ENCODE peak calls at places on chromosomes 13 and 19, in ten cellular contexts. O is tibial nerve, K is HCT116, L is prostate gland, J is pancreas, X is PC-3, M is BE2C, I is tibial artery, H is GM12865, S is cardiac muscle cell. Y is an unnamed sample.

GRCh38 chr13:36158606-36159005 is 27.4 kb upstream of the DCLK1 start:
- DNase-seq in I (no peak), M (no peak), J (no peak), L (no peak), X (peak; percentile 29), H (no peak), O (no peak), K (no peak), S (no peak), Y (no peak)

GRCh38 chr19:18135712-18136584 is 17.0 kb upstream of the PIK3R2 start:
- DNase-seq in O (no peak), K (no peak), L (no peak), S (no peak), I (no peak), H (no peak), M (no peak), X (no peak), J (no peak), Y (no peak)

GRCh38 chr19:38210458-38210987 is 13.5 kb downstream of the DPF1 start:
- DNase-seq in S (peak; percentile 55), J (no peak), O (peak; percentile 19), X (no peak), M (peak; percentile 90), L (no peak), K (no peak), I (no peak), H (no peak), Y (no peak)

GRCh38 chr19:7731218-7731595 is 703 bp downstream of the CLEC4G start:
- DNase-seq in L (no peak), I (no peak), J (no peak), K (no peak), O (no peak), H (no peak), X (no peak), S (no peak), M (no peak), Y (no peak)

GRCh38 chr13:26971990-26972888 is 199.4 kb downstream of the USP12 start:
- DNase-seq in O (no peak), M (peak; percentile 44), I (no peak), J (peak; percentile 75), L (no peak), H (peak; percentile 50), S (peak; percentile 29), X (peak; percentile 64), K (peak; percentile 26), Y (no peak)

GRCh38 chr13:103605546-103606326 is 539.5 kb upstream of the SLC10A2 start:
- DNase-seq in X (no peak), S (no peak), L (no peak), H (no peak), O (no peak), K (no peak), M (no peak), J (no peak), I (no peak), Y (no peak)

GRCh38 chr19:15776991-15777787 is 10.3 kb upstream of the OR10H5 start:
- DNase-seq in J (no peak), I (no peak), K (no peak), L (no peak), O (no peak), H (no peak), M (no peak), X (no peak), S (no peak), Y (no peak)

GRCh38 chr13:45807520-45808099 is 43.9 kb downstream of the SIAH3 start:
- DNase-seq in L (peak; percentile 28), I (no peak), S (peak; percentile 56), X (peak; percentile 59), M (peak; percentile 52), J (no peak), K (peak; percentile 62), H (peak; percentile 56), O (no peak), Y (peak; percentile 31)

DNA sequence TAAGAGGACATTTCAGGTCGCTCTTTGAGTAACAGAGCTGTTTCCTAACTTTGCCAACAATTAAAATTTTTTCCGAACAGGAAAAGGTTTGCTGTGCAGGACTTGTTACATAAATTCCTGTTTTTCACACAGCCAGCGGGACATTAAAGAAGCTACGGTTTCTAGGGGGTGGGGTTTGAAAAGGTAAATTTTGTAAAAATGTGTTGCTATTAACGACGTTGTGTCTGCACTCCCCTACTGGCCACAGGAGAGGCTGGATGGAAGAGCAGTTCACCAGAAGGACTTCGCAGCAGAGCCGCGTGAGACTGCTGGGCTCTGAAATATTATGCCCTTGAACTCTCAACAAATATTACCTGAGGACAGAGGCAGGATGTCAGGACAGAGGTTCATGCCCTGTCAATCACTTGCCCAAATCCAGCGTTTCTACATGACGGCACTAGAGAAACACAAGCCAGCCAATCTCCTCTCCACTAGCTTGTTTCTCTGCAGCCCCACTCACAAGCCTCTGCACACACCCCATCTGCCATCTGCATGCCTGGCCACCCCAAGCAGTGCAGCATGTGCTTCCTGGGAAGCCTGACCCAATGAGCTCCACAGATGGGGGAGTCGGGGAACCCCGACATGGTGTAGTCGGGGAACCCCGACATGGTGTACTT is 102.0 kb downstream of the FOXO1 start:
- DNase-seq in M (no peak), L (no peak), S (peak; percentile 49), H (peak; percentile 42), X (no peak), K (no peak), J (no peak), O (no peak), I (no peak), Y (no peak)
- TF ChIP-seq CTCF in M (no peak), L (no peak), S (peak; percentile 29), H (no peak), X (no peak), K (no peak), J (no peak), O (peak; percentile 26), I (no peak), Y (no peak)

GRCh38 chr19:49854861-49855263 is 3.9 kb downstream of the PTOV1 start:
- DNase-seq in J (peak; percentile 84), O (no peak), H (no peak), I (peak; percentile 66), L (no peak), K (no peak), M (no peak), X (no peak), S (no peak), Y (no peak)

GRCh38 chr19:49851456-49852259 is 699 bp downstream of the PTOV1 start:
- DNase-seq in K (no peak), I (no peak), X (peak; percentile 43), J (peak; percentile 85), M (no peak), O (no peak), L (no peak), S (peak; percentile 22), H (no peak), Y (no peak)

GRCh38 chr19:49853852-49854849 is 3.2 kb downstream of the PTOV1 start:
- DNase-seq in X (no peak), I (no peak), M (no peak), J (peak; percentile 81), L (no peak), S (no peak), K (no peak), O (no peak), H (no peak), Y (no peak)

GRCh38 chr19:49850487-49851342 is at the start of gene PTOV1:
- DNase-seq in I (peak; percentile 96), L (peak; percentile 90), K (peak; percentile 84), S (peak; percentile 95), H (peak; percentile 94), X (peak; percentile 97), J (peak; percentile 96), O (peak; percentile 81), M (peak; percentile 93), Y (peak; percentile 81)

GRCh38 chr19:49852631-49853126 is 1.7 kb downstream of the PTOV1 start:
- DNase-seq in X (no peak), O (no peak), L (no peak), H (no peak), I (no peak), K (no peak), S (no peak), M (no peak), J (no peak), Y (no peak)
- H3K4me3 ChIP-seq in X (peak overlapping the region; percentile 86), O (peak overlapping the region; percentile 95), L (peak overlapping the region; percentile 91), H (peak overlapping the region; percentile 67), I (peak overlapping the region; percentile 96), K (peak overlapping the region; percentile 90), S (peak overlapping the region; percentile 79), M (peak overlapping the region; percentile 90), J (no peak overlapping the region), Y (peak overlapping the region; percentile 91)

GRCh38 chr13:114151031-114151430 is 18.6 kb upstream of the RASA3 start:
- DNase-seq in K (no peak), L (no peak), H (no peak), M (no peak), I (no peak), J (peak; percentile 27), X (no peak), S (no peak), O (no peak), Y (no peak)

GRCh38 chr13:114152285-114152645 is 19.8 kb upstream of the RASA3 start:
- DNase-seq in J (peak; percentile 28), M (no peak), I (no peak), S (no peak), K (no peak), L (no peak), O (no peak), H (no peak), X (no peak), Y (no peak)

GRCh38 chr13:114149774-114150740 is 17.6 kb upstream of the RASA3 start:
- DNase-seq in O (no peak), M (no peak), S (no peak), H (no peak), I (no peak), L (no peak), X (no peak), K (no peak), J (peak; percentile 59), Y (no peak)

GRCh38 chr13:114152831-114153371 is 20.5 kb upstream of the RASA3 start:
- DNase-seq in M (no peak), O (no peak), J (peak; percentile 29), H (no peak), X (no peak), I (no peak), K (no peak), S (peak; percentile 91), L (no peak), Y (no peak)

DNA sequence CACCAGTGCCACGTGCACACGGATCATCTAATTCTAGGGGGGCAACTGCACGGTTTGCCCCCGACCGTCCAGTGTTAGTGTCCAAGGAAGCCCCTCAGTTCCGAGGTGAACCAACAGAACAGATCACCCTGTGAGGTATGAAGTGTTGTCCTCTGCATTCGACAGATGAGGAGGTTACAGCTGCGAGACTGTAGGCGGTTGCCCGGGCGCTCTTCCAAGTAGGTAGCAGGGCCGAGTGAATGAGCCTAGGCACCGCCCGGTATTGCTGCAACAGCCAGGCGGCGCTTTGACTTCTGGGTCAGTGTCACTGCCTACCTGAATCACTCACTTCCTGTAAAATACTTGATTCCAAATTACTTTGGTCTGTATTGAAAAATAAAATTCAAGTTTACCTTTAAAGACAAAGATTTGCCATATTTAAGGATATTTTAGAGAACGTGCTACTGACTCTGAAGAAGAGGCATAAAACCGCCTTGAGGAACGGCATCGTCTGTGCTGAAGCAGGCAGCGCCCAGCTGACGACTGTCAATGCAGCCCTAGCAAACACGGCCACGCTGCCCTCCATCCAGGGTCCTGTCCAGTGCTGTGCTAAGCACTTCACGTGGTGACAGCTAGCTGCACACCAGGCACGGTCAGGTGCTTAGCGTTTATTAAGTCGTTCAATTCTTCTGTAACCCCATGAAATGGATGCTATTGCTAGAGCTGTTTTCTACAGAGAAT is 19.3 kb upstream of the RASA3 start:
- DNase-seq in L (peak; percentile 33), H (no peak), J (peak; percentile 35), S (peak; percentile 63), I (no peak), K (peak; percentile 53), M (no peak), X (peak; percentile 84), O (no peak), Y (no peak)
- TF ChIP-seq CTCF in L (no peak), H (no peak), J (no peak), S (peak; percentile 21), I (no peak), K (peak; percentile 29), M (no peak), X (no peak), O (no peak), Y (no peak)

GRCh38 chr13:113863511-113864302 is at the start of gene GAS6:
- DNase-seq in I (peak; percentile 86), M (peak; percentile 49), O (no peak), S (peak; percentile 31), H (peak; percentile 31), J (peak; percentile 80), K (no peak), L (peak; percentile 55), X (peak; percentile 39), Y (no peak)
- H3K4me3 ChIP-seq in I (peak within 1 kb of the TSS; percentile 86), M (peak within 1 kb of the TSS; percentile 75), O (peak within 1 kb of the TSS; percentile 73), S (peak within 1 kb of the TSS; percentile 40), H (peak within 1 kb of the TSS; percentile 59), J (peak within 1 kb of the TSS; percentile 57), K (peak within 1 kb of the TSS; percentile 76), L (peak within 1 kb of the TSS; percentile 59), X (peak within 1 kb of the TSS; percentile 98), Y (peak within 1 kb of the TSS; percentile 63)